ENCODE peak calls at places on chromosome 9, in nine cellular contexts. J is kidney epithelial cell, D is cardiac fibroblast, F is neuronal stem cell, O is choroid plexus epithelial cell, I is IMR-90, Y is left ventricle myocardium inferior, K is uterus, N is dorsolateral prefrontal cortex. G is an unnamed sample.

GRCh38 chr9:16030513-16031185 is 477.8 kb downstream of the CCDC171 start:
- DNase-seq in J (peak; percentile 93), N (no peak), I (peak; percentile 96), D (peak; percentile 93), Y (no peak), F (no peak), O (peak; percentile 96), K (no peak), G (peak; percentile 32)

GRCh38 chr9:135348076-135348787 is 131.3 kb upstream of the PPP1R26 start:
- DNase-seq in O (no peak), D (no peak), K (no peak), J (no peak), I (no peak), Y (no peak), F (no peak), N (peak; percentile 28), G (no peak)

GRCh38 chr9:2220036-2220435 is 204.9 kb downstream of the SMARCA2 start:
- DNase-seq in O (no peak), N (no peak), I (no peak), K (no peak), Y (no peak), F (no peak), J (no peak), D (peak; percentile 10), G (no peak)

GRCh38 chr9:131915181-131915580 is 164.5 kb downstream of the MED27 start:
- DNase-seq in O (no peak), N (no peak), J (no peak), I (peak; percentile 52), K (no peak), Y (no peak), F (no peak), D (peak; percentile 58), G (no peak)

GRCh38 chr9:36793277-36793676 is 220.6 kb downstream of the MELK start:
- DNase-seq in O (no peak), Y (no peak), I (no peak), F (no peak), N (no peak), D (no peak), J (no peak), K (no peak), G (no peak)

GRCh38 chr9:131103024-131103423 is 6.7 kb downstream of the AIF1L start:
- DNase-seq in I (no peak), Y (no peak), O (no peak), J (no peak), D (no peak), N (no peak), F (no peak), K (no peak), G (no peak)

GRCh38 chr9:74570879-74571512 is 73.9 kb downstream of the RORB start:
- DNase-seq in D (peak; percentile 48), J (no peak), O (peak; percentile 70), Y (no peak), K (no peak), F (peak; percentile 14), I (peak; percentile 40), N (no peak), G (no peak)

GRCh38 chr9:2634158-2634557 is 12.6 kb downstream of the VLDLR start:
- DNase-seq in K (no peak), J (no peak), D (no peak), N (no peak), I (no peak), O (no peak), Y (no peak), F (no peak), G (no peak)

GRCh38 chr9:8732367-8733075 is 932.9 kb upstream of the DMAC1 start:
- DNase-seq in D (no peak), F (no peak), J (no peak), N (no peak), O (no peak), Y (no peak), K (no peak), I (no peak), G (no peak)

GRCh38 chr9:8736805-8737204 is 937.2 kb upstream of the DMAC1 start:
- DNase-seq in K (no peak), Y (no peak), I (no peak), N (no peak), D (no peak), O (no peak), F (no peak), J (no peak), G (no peak)

GRCh38 chr9:8730618-8731017 is 931.0 kb upstream of the DMAC1 start:
- DNase-seq in N (no peak), I (no peak), K (no peak), J (no peak), F (no peak), Y (no peak), O (no peak), D (no peak), G (no peak)

GRCh38 chr9:8734760-8735159 is 935.2 kb upstream of the DMAC1 start:
- DNase-seq in F (no peak), I (no peak), K (no peak), J (no peak), O (no peak), Y (no peak), D (no peak), N (no peak), G (no peak)

DNA sequence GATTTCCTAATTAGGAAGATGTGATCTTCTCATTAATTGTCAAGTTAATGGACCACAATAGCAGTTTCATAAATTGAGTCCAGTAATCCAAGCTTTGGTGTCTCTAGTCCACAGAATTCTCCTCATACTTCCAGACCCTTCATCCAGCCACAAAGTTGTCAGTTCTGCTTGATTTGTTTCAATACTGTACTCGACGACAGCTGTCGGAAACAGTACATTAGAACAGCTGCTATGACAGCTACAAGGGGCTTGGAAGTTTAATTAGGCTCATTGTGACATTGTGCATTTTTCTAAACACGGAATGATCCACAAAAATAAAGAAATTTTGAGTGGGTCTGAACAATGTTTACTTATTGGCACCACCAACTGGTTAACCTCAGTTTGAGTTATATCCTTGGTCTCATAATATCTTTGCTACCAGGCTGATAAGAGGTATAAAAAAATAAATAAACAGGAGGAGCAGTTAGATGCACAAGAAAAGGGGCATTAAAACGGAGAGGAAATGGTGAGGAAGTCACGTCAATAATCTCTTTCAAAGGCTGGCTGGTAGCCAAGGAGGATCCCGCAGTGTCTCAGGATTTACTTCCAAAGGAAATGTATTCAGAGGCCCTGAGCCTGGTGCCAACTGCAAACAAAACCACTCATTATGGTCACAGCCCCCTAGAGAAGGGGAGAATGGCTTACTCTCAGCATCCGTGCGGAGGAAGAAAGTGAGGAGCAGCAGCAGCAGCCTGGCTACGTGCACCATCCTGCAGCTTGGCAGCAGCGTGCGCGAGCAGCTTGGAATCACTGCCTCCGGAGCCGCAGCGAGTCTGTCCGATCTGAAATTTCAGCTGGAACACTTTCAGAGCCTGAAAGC is 933.7 kb upstream of the DMAC1 start:
- DNase-seq in K (no peak), I (no peak), D (peak; percentile 7), F (peak; percentile 71), N (peak; percentile 75), O (peak; percentile 29), J (no peak), Y (peak; percentile 36), G (no peak)
- H3K4me3 ChIP-seq in K (no peak overlapping the region), I (no peak overlapping the region), D (peak overlapping the region; percentile 22), F (no peak overlapping the region), N (peak overlapping the region; percentile 61), O (peak overlapping the region; percentile 33), J (no peak overlapping the region), Y (peak overlapping the region; percentile 43), G (no peak overlapping the region)

GRCh38 chr9:87601175-87601574 is 103.5 kb downstream of the DAPK1 start:
- DNase-seq in O (no peak), D (no peak), I (no peak), F (no peak), K (no peak), Y (no peak), N (no peak), J (no peak), G (no peak)

GRCh38 chr9:87597710-87598200 is 100.1 kb downstream of the DAPK1 start:
- DNase-seq in N (no peak), I (no peak), D (no peak), J (no peak), K (no peak), Y (no peak), F (no peak), O (no peak), G (no peak)

GRCh38 chr9:87601595-87601994 is 103.9 kb downstream of the DAPK1 start:
- DNase-seq in O (no peak), F (no peak), Y (no peak), J (no peak), D (no peak), I (no peak), K (no peak), N (no peak), G (no peak)

GRCh38 chr9:87602933-87603643 is 105.4 kb downstream of the DAPK1 start:
- DNase-seq in F (no peak), O (no peak), D (no peak), K (no peak), N (no peak), J (no peak), Y (no peak), I (no peak), G (no peak)

GRCh38 chr9:87599901-87600610 is 102.4 kb downstream of the DAPK1 start:
- DNase-seq in F (no peak), K (peak; percentile 35), I (peak; percentile 94), O (peak; percentile 93), N (no peak), Y (no peak), J (peak; percentile 84), D (peak; percentile 88), G (no peak)
- H3K4me3 ChIP-seq in F (no peak overlapping the region), K (no peak overlapping the region), I (no peak overlapping the region), O (peak overlapping the region; percentile 7), N (no peak overlapping the region), Y (no peak overlapping the region), J (no peak overlapping the region), D (peak overlapping the region; percentile 21), G (peak overlapping the region; percentile 8)

DNA sequence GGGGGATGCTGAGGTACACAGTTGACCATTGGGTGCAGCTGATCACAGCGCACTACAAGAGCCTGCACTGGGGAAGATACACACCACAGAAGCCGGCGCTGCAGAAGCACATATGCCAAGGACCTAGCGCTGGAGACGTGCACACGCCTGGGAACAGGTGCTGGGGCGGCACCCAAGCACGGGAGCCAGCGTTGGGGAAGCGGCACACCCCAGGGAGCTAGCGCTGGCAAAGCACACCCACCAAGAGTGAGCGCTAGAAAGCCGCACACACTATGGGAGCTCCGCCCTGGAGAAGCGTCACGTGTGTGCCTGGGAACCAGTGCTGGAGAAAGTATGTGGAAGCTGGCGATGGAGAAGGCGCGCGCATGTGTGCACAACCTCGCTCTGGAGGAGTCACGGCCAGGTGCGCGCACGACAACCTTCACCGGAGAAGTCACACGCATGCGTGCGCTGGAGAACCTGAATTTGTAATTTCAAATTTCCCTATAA is 4.5 kb downstream of the FANCC start:
- DNase-seq in O (peak; percentile 62), J (peak; percentile 32), N (peak; percentile 63), Y (peak; percentile 46), I (peak; percentile 55), F (no peak), K (peak; percentile 18), D (peak; percentile 55), G (peak; percentile 15)
- H3K4me3 ChIP-seq in O (peak overlapping the region; percentile 59), J (peak overlapping the region; percentile 34), N (peak overlapping the region; percentile 49), Y (peak overlapping the region; percentile 61), I (peak overlapping the region; percentile 51), F (peak overlapping the region; percentile 73), K (peak overlapping the region; percentile 25), D (peak overlapping the region; percentile 52), G (peak overlapping the region; percentile 50)

DNA sequence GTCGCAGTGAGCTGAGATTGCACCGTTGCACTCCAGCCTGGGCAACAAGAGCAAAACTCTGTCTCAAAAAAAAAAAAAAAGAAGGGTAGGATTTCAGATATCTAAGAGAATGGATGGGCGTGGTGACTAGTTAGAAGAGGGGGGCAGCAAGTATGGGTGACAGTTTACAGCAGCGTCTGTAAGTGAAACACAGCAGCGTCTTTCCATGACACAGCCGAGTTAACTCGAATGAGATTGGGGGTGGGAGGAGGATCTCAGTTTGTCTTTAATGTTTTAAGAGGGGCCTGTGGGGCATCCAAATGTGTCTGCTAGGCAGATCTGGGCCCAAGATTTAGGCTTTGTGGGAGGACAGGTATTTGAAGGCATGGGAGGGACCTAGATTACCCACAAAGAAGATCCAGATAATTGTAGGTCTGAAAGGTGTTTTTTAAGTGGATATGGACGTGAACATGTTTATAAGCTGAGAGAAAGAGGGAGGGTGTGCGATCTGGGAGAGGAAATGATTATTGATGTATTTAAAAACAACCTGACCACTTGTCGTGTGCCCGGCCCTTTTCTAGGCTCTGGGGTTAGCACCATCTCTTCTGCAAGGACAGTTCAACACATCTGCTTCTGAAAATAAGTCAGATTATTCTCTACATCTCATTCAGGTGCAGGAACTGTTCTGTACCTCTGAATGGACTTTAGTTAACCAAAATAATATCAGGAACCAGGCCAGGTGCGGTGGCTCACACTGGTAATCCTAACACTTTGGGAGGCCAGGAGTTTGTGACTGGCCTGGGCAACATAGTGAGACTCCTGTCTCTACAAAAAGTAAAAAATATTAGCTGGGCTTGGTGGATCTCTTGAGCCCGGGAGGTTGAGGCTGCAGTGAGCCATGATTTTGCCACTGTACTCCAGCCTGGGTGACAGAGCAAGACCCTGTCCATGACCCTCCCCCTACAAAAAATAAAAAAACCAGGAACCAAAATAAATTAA is 2.5 kb downstream of the CEP78 start:
- DNase-seq in F (no peak), J (no peak), Y (no peak), I (no peak), K (no peak), D (no peak), N (no peak), O (no peak), G (no peak)
- H3K4me3 ChIP-seq in F (no peak overlapping the region), J (no peak overlapping the region), Y (no peak overlapping the region), I (no peak overlapping the region), K (no peak overlapping the region), D (no peak overlapping the region), N (no peak overlapping the region), O (no peak overlapping the region), G (no peak overlapping the region)